ENCODE peak calls at places on chromosomes 2 and 18, in six cellular contexts. L, Q, S, U, Y and M are unnamed samples.

GRCh38 chr2:202096736-202097135 is 23.7 kb downstream of the KIAA2012 start:
- DNase-seq in Q (no peak), S (no peak), L (no peak), Y (no peak), U (no peak), M (no peak)

GRCh38 chr2:210399440-210400041 is 77.0 kb downstream of the LANCL1 start:
- DNase-seq in U (no peak), S (no peak), Q (peak; percentile 14), L (no peak), Y (no peak), M (no peak)

GRCh38 chr2:178761759-178762371 is 45.4 kb downstream of the TTN start:
- DNase-seq in L (no peak), S (no peak), Q (peak; percentile 48), Y (peak; percentile 51), U (peak; percentile 30), M (peak; percentile 12)

GRCh38 chr2:236065756-236066155 is 102.4 kb downstream of the GBX2 start:
- DNase-seq in S (no peak), Q (no peak), L (no peak), Y (no peak), U (no peak), M (no peak)

GRCh38 chr18:23053756-23054457 is 81.4 kb upstream of the CABLES1 start:
- DNase-seq in Y (peak; percentile 19), U (no peak), Q (peak; percentile 44), S (no peak), L (no peak), M (peak; percentile 73)

GRCh38 chr18:35159782-35160181 is 81.1 kb upstream of the ZNF397 start:
- DNase-seq in U (no peak), Y (no peak), S (no peak), Q (no peak), L (no peak), M (no peak)

GRCh38 chr2:214005337-214005736 is 405.5 kb upstream of the VWC2L start:
- DNase-seq in L (no peak), S (no peak), U (no peak), Q (peak; percentile 14), Y (no peak), M (no peak)

GRCh38 chr2:182980115-182980514 is 58.1 kb downstream of the NCKAP1 start:
- DNase-seq in S (no peak), Q (peak; percentile 11), U (peak; percentile 23), L (no peak), Y (no peak), M (peak; percentile 74)

GRCh38 chr2:228048838-228049490 is 132.5 kb downstream of the SPHKAP start:
- DNase-seq in S (no peak), Y (peak; percentile 66), Q (peak; percentile 66), U (no peak), L (no peak), M (peak; percentile 44)

GRCh38 chr2:64812298-64812697 is 158.6 kb upstream of the SERTAD2 start:
- DNase-seq in Y (no peak), U (no peak), L (no peak), Q (no peak), S (no peak), M (no peak)

GRCh38 chr2:134411828-134412638 is 158.2 kb downstream of the MGAT5 start:
- DNase-seq in L (peak; percentile 40), U (peak; percentile 68), Y (peak; percentile 82), S (no peak), Q (peak; percentile 77), M (no peak)

GRCh38 chr18:54720590-54720989 is 107.7 kb upstream of the RAB27B start:
- DNase-seq in S (no peak), Y (no peak), L (no peak), Q (no peak), U (no peak), M (no peak)